ENCODE peak calls at places on chromosomes 4 and X, in six cellular contexts. U, O, Q, F, Z and I are unnamed samples.

GRCh38 chr4:108702960-108703359 is 52.6 kb downstream of the OSTC start:
- DNase-seq in U (no peak), O (no peak), Q (no peak), F (no peak), Z (no peak), I (no peak)

GRCh38 chrX:71283409-71284143 is at the start of gene NONO:
- DNase-seq in U (peak; percentile 88), O (peak; percentile 81), Q (peak; percentile 95), F (peak; percentile 99), Z (peak; percentile 91), I (peak; percentile 79)

GRCh38 chr4:173528378-173529321 is 1.4 kb downstream of the HAND2 start:
- DNase-seq in U (no peak), O (no peak), Q (no peak), F (no peak), Z (no peak), I (no peak)

GRCh38 chr4:8652181-8653078 is 59.9 kb downstream of the CPZ start:
- DNase-seq in U (no peak), O (no peak), Q (peak; percentile 76), F (no peak), Z (peak; percentile 40), I (no peak)

GRCh38 chr4:166277851-166278250 is 404.8 kb downstream of the TLL1 start:
- DNase-seq in U (no peak), O (no peak), Q (no peak), F (no peak), Z (no peak), I (no peak)

GRCh38 chrX:119784747-119785446 is 6.5 kb downstream of the RPL39 start:
- DNase-seq in U (peak; percentile 49), O (peak; percentile 26), Q (no peak), F (peak; percentile 23), Z (peak; percentile 77), I (no peak)

GRCh38 chrX:11105080-11105479 is 6.1 kb upstream of the HCCS start:
- DNase-seq in U (no peak), O (peak; percentile 6), Q (no peak), F (peak; percentile 54), Z (no peak), I (no peak)

GRCh38 chrX:16368696-16369095 is 201.4 kb downstream of the MAGEB17 start:
- DNase-seq in U (no peak), O (no peak), Q (no peak), F (no peak), Z (no peak), I (no peak)

GRCh38 chr4:951186-951585 is 18.9 kb downstream of the TMEM175 start:
- DNase-seq in U (no peak), O (no peak), Q (peak; percentile 61), F (no peak), Z (peak; percentile 52), I (no peak)

GRCh38 chr4:166252487-166253402 is 379.7 kb downstream of the TLL1 start:
- DNase-seq in U (no peak), O (no peak), Q (no peak), F (no peak), Z (no peak), I (no peak)

GRCh38 chrX:115547448-115547847 is 13.5 kb upstream of the PLS3 start:
- DNase-seq in U (no peak), O (no peak), Q (no peak), F (no peak), Z (no peak), I (no peak)

GRCh38 chr4:64016893-64017292 is 392.4 kb downstream of the TECRL start:
- DNase-seq in U (no peak), O (no peak), Q (no peak), F (no peak), Z (no peak), I (no peak)

GRCh38 chrX:56733459-56734046 is 4.5 kb downstream of the NBDY start:
- DNase-seq in U (peak; percentile 61), O (peak; percentile 16), Q (no peak), F (peak; percentile 47), Z (no peak), I (no peak)

GRCh38 chrX:69543572-69543971 is 39.4 kb downstream of the NALF2 start:
- DNase-seq in U (no peak), O (no peak), Q (peak; percentile 67), F (no peak), Z (no peak), I (no peak)

GRCh38 chr4:36392916-36393315 is 111.5 kb downstream of the DTHD1 start:
- DNase-seq in U (no peak), O (no peak), Q (no peak), F (no peak), Z (no peak), I (no peak)

GRCh38 chrX:10110316-10110932 is 46.4 kb upstream of the CLCN4 start:
- DNase-seq in U (no peak), O (no peak), Q (no peak), F (no peak), Z (no peak), I (no peak)

GRCh38 chr4:103091601-103092223 is 7.9 kb downstream of the BDH2 start:
- DNase-seq in U (peak; percentile 15), O (no peak), Q (no peak), F (peak; percentile 79), Z (no peak), I (no peak)

GRCh38 chr4:113445286-113445685 is 316.3 kb downstream of the CAMK2D start:
- DNase-seq in U (peak; percentile 21), O (no peak), Q (peak; percentile 87), F (peak; percentile 94), Z (no peak), I (no peak)

GRCh38 chrX:104335765-104336164 is 81.0 kb upstream of the ESX1 start:
- DNase-seq in U (no peak), O (no peak), Q (no peak), F (peak; percentile 90), Z (no peak), I (peak; percentile 19)

GRCh38 chr4:73661646-73662119 is 41.4 kb upstream of the RASSF6 start:
- DNase-seq in U (no peak), O (no peak), Q (no peak), F (peak; percentile 99), Z (no peak), I (peak; percentile 25)

GRCh38 chrX:72569786-72570185 is 2.9 kb downstream of the HDAC8 start:
- DNase-seq in U (no peak), O (no peak), Q (no peak), F (peak; percentile 86), Z (no peak), I (peak; percentile 24)

GRCh38 chr4:129239088-129239487 is 143.1 kb downstream of the C4orf33 start:
- DNase-seq in U (peak; percentile 35), O (no peak), Q (no peak), F (no peak), Z (no peak), I (no peak)

GRCh38 chrX:109600114-109600710 is 24.8 kb downstream of the KCNE5 start:
- DNase-seq in U (no peak), O (no peak), Q (no peak), F (no peak), Z (no peak), I (no peak)

GRCh38 chrX:43655151-43655676 is 885 bp upstream of the MAOA start:
- DNase-seq in U (peak; percentile 34), O (peak; percentile 15), Q (peak; percentile 86), F (peak; percentile 3), Z (no peak), I (no peak)

GRCh38 chr4:8108261-8108660 is 50.4 kb downstream of the ABLIM2 start:
- DNase-seq in U (peak; percentile 44), O (no peak), Q (no peak), F (no peak), Z (no peak), I (no peak)

GRCh38 chr4:72909461-72909860 is 160.1 kb downstream of the COX18 start:
- DNase-seq in U (no peak), O (no peak), Q (no peak), F (no peak), Z (no peak), I (no peak)

GRCh38 chr4:184733654-184734524 is at the start of gene CENPU:
- DNase-seq in U (peak; percentile 97), O (peak; percentile 91), Q (peak; percentile 99), F (peak; percentile 98), Z (peak; percentile 97), I (peak; percentile 86)
- TF ChIP-seq POLR2A in U (peak; percentile 46), O (peak; percentile 54), Q (no peak), F (no peak), Z (no peak), I (peak; percentile 68)

GRCh38 chr4:48271048-48271452 is 1.4 kb upstream of the TEC start:
- DNase-seq in U (no peak), O (no peak), Q (no peak), F (no peak), Z (no peak), I (no peak)

GRCh38 chr4:48267574-48267973 is 2.1 kb downstream of the TEC start:
- DNase-seq in U (no peak), O (no peak), Q (no peak), F (no peak), Z (peak; percentile 70), I (no peak)

GRCh38 chr4:48270516-48270897 is 869 bp upstream of the TEC start:
- DNase-seq in U (no peak), O (no peak), Q (no peak), F (no peak), Z (no peak), I (no peak)

GRCh38 chr4:48269861-48270515 is 350 bp upstream of the TEC start:
- DNase-seq in U (peak; percentile 97), O (peak; percentile 76), Q (peak; percentile 99), F (peak; percentile 51), Z (peak; percentile 99), I (no peak)

DNA sequence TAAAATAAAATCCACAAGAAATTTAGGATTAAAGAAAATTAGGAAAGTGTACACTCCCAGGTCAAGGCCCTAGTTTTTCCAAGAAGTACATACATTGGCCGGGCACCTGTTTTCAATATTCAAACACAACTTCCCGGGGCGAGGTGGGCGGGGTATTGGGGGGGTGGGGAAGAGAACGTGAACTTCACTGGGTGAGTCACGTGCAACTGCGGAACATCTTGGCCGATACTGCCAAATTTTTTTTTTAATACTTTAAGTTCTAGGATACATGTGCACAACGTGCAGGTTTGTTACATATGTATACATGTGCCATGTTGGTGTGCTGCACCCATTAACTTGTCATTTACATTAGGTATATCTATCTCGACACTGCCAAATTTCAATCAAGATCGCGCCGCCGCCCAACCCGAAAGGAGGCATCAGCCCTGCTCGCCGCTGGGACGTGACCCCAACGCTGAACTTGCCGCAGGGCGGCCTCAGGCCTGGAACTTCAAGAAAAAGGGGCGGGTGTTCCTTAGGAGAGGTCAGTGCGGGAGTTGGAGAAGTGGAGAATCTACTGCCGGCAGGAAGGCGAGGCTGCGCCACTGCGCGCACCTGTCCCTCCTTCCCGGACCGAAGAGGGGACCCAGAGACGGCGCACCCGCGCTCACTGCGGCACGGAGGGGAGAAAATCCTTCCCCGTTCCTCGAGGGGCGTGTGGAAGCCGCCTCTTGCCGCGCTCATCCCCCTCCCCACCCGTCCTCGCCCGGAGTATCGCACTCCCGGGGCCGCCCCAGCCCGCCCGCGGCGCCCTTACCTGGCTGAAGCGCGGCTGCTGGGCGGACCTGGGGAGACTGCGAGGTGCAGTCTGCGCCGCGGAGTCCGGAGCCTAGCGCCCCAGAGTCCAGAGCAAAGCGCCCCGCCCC is at the start of gene TEC:
- DNase-seq in U (peak; percentile 45), O (peak; percentile 38), Q (peak; percentile 91), F (no peak), Z (no peak), I (no peak)
- TF ChIP-seq POLR2A in U (peak; percentile 91), O (peak; percentile 28), Q (no peak), F (no peak), Z (no peak), I (no peak)

GRCh38 chr4:83455300-83456183 is at the start of the genes HELQ and MRPS18C:
- DNase-seq in U (peak; percentile 97), O (peak; percentile 93), Q (peak; percentile 99), F (peak; percentile 99), Z (peak; percentile 96), I (peak; percentile 71)
- TF ChIP-seq POLR2A in U (peak; percentile 83), O (peak; percentile 62), Q (no peak), F (peak; percentile 97), Z (peak; percentile 18), I (peak; percentile 46)

GRCh38 chrX:41441934-41442823 is 5.0 kb upstream of the NYX start:
- DNase-seq in U (peak; percentile 89), O (peak; percentile 76), Q (peak; percentile 96), F (peak; percentile 55), Z (peak; percentile 96), I (no peak)
- TF ChIP-seq POLR2A in U (peak; percentile 66), O (peak; percentile 63), Q (no peak), F (no peak), Z (no peak), I (no peak)